ENCODE peak calls at places on chromosomes 12 and 14, in ten cellular contexts. U, J, I, X, G, C, L, Q, P and E are unnamed samples.

GRCh38 chr12:11344504-11344903 is 34.3 kb upstream of the PRB4 start:
- DNase-seq in I (no peak), G (no peak), J (no peak), L (no peak), P (no peak), C (no peak), X (no peak), Q (no peak), U (no peak), E (no peak)

GRCh38 chr12:57135939-57136338 is 7.7 kb downstream of the LRP1 start:
- DNase-seq in U (no peak), G (peak), C (no peak), I (no peak), P (no peak), X (no peak), L (no peak), Q (no peak), J (no peak), E (no peak)

GRCh38 chr14:68797180-68797670 is 4.4 kb upstream of the ZFP36L1 start:
- DNase-seq in P (no peak), G (peak), L (no peak), I (no peak), U (no peak), C (peak), Q (no peak), J (no peak), X (no peak), E (no peak)

GRCh38 chr14:69464829-69465228 is 19.7 kb upstream of the PLEKHD1 start:
- DNase-seq in J (no peak), Q (no peak), G (no peak), P (no peak), I (peak), U (no peak), X (no peak), L (no peak), C (no peak), E (peak)

GRCh38 chr12:96399081-96399918 is 939 bp downstream of the CDK17 start:
- DNase-seq in I (peak), P (peak), U (peak), X (peak), Q (peak), C (peak), G (peak), L (peak), J (peak), E (no peak)

GRCh38 chr14:93956514-93957332 is 19.6 kb downstream of the ASB2 start:
- DNase-seq in J (no peak), C (no peak), U (no peak), I (no peak), G (no peak), Q (no peak), L (no peak), P (no peak), X (no peak), E (no peak)

GRCh38 chr12:93005928-93006654 is 77.0 kb upstream of the EEA1 start:
- DNase-seq in G (no peak), J (no peak), L (no peak), X (no peak), I (no peak), U (no peak), C (no peak), P (no peak), Q (no peak), E (no peak)

GRCh38 chr14:54125109-54125508 is 168.5 kb upstream of the BMP4 start:
- DNase-seq in I (no peak), G (no peak), C (no peak), X (no peak), U (no peak), P (no peak), Q (no peak), J (no peak), L (no peak), E (no peak)

GRCh38 chr12:4027412-4027811 is 154.2 kb upstream of the PARP11 start:
- DNase-seq in L (peak), Q (no peak), J (no peak), P (no peak), G (no peak), U (no peak), I (no peak), X (peak), C (no peak), E (peak)

GRCh38 chr14:21440857-21441256 is 15.1 kb downstream of the CHD8 start:
- DNase-seq in Q (no peak), X (no peak), L (no peak), J (peak), G (no peak), C (no peak), P (no peak), I (no peak), U (no peak), E (no peak)

GRCh38 chr14:59630281-59630963 is 53.8 kb upstream of the CCDC175 start:
- DNase-seq in X (no peak), G (peak), L (no peak), J (no peak), U (no peak), P (no peak), Q (no peak), I (peak), C (no peak), E (no peak)

GRCh38 chr14:105839425-105840265 is 313.3 kb downstream of the TMEM121 start:
- DNase-seq in X (no peak), L (no peak), J (no peak), G (no peak), Q (no peak), P (no peak), U (no peak), I (no peak), C (no peak), E (no peak)

GRCh38 chr12:76460807-76461206 is 98.8 kb downstream of the OSBPL8 start:
- DNase-seq in P (no peak), Q (no peak), G (no peak), J (no peak), U (no peak), X (no peak), C (no peak), I (no peak), L (no peak), E (no peak)

GRCh38 chr12:54958048-54958658 is 26.4 kb downstream of the TESPA1 start:
- DNase-seq in G (peak), Q (no peak), I (peak), P (peak), C (no peak), L (no peak), X (peak), U (peak), J (peak), E (peak)